ENCODE peak calls at places on chromosomes 16 and 17, in six cellular contexts. G is MM.1S; C is GM23248; P is iPS DF 6.9; S is upper lobe of right lung; M is CD4-positive, CD25-positive, alpha-beta regulatory T cell. H is an unnamed sample. For H3K36me3 and H3K27me3, the result is how much of the 10 kb centered on the place peaks cover.

GRCh38 chr17:18009609-18010420 is 29.2 kb downstream of the ATPAF2 start:
- DNase-seq in C (no peak), P (no peak), G (no peak), S (no peak), M (no peak), H (peak)

GRCh38 chr16:48999508-48999907 is 282.1 kb downstream of the CBLN1 start:
- DNase-seq in G (no peak), S (no peak), C (no peak), P (no peak), M (no peak), H (no peak)

GRCh38 chr17:45121055-45121454 is 11.3 kb downstream of the PLCD3 start:
- DNase-seq in C (no peak), P (no peak), G (no peak), S (no peak), M (no peak), H (no peak)

GRCh38 chr16:4538067-4538385 is 547 bp downstream of the CDIP1 start:
- DNase-seq in G (no peak), P (no peak), S (no peak), M (no peak), C (peak), H (no peak)

GRCh38 chr17:75315541-75316243 is 26.5 kb upstream of the SLC25A19 start:
- DNase-seq in M (no peak), S (no peak), C (peak), G (no peak), P (no peak), H (no peak)

GRCh38 chr17:45046536-45047125 is 4.8 kb downstream of the DCAKD start:
- DNase-seq in P (no peak), M (no peak), S (no peak), G (no peak), C (peak), H (no peak)

GRCh38 chr17:55285340-55286301 is 20.9 kb downstream of the HLF start:
- DNase-seq in C (peak), P (no peak), S (peak), G (no peak), M (no peak), H (peak)

GRCh38 chr16:87698241-87698640 is 67.5 kb downstream of the KLHDC4 start:
- DNase-seq in G (no peak), S (no peak), C (no peak), M (no peak), P (no peak), H (no peak)

GRCh38 chr16:75238132-75238852 is 13.1 kb downstream of the BCAR1 start:
- DNase-seq in G (no peak), M (no peak), C (peak), S (peak), P (no peak), H (peak)

GRCh38 chr16:57668630-57669475 is 747 bp downstream of the ADGRG3 start:
- DNase-seq in P (no peak), G (no peak), M (no peak), C (no peak), S (no peak), H (no peak)

GRCh38 chr17:33207231-33207630 is 85.9 kb downstream of the ASIC2 start:
- DNase-seq in M (no peak), C (no peak), P (no peak), G (no peak), S (no peak), H (no peak)

GRCh38 chr16:50056226-50056625 is 9.5 kb upstream of the HEATR3 start:
- DNase-seq in S (no peak), C (no peak), M (no peak), G (no peak), P (no peak), H (no peak)

GRCh38 chr17:76968707-76969597 is 100.7 kb downstream of the MGAT5B start:
- DNase-seq in C (no peak), P (peak), S (no peak), G (peak), M (peak), H (no peak)

GRCh38 chr17:15262291-15263205 is 2.6 kb downstream of the PMP22 start:
- DNase-seq in G (no peak), C (peak), S (peak), P (no peak), M (no peak), H (peak)

GRCh38 chr17:58585554-58585953 is 71.1 kb upstream of the MTMR4 start:
- DNase-seq in C (no peak), S (no peak), G (no peak), M (no peak), P (no peak), H (no peak)

GRCh38 chr16:81071816-81072215 is 5.2 kb downstream of the C16orf46 start:
- DNase-seq in P (no peak), G (no peak), C (no peak), M (no peak), S (no peak), H (no peak)

GRCh38 chr17:64015447-64015846 is 5.0 kb downstream of the ICAM2 start:
- DNase-seq in C (no peak), G (no peak), M (no peak), P (no peak), S (no peak), H (no peak)

GRCh38 chr17:60231234-60231633 is 81.5 kb downstream of the CA4 start:
- DNase-seq in G (peak), P (no peak), M (no peak), S (no peak), C (peak), H (no peak)

GRCh38 chr17:75500419-75501216 is 14.7 kb downstream of the CASKIN2 start:
- DNase-seq in P (no peak), M (no peak), C (no peak), G (no peak), S (no peak), H (no peak)

GRCh38 chr17:9273334-9274118 is 252.2 kb downstream of the NTN1 start:
- DNase-seq in M (no peak), C (peak), S (no peak), P (no peak), G (no peak), H (peak)

GRCh38 chr17:16398270-16399267 is 16.8 kb upstream of the TRPV2 start:
- DNase-seq in M (no peak), C (no peak), P (no peak), G (no peak), S (no peak), H (no peak)

GRCh38 chr17:50708050-50709000 is 611 bp upstream of the ANKRD40 start:
- DNase-seq in M (no peak), P (no peak), G (peak), S (no peak), C (peak), H (no peak)

GRCh38 chr16:15034266-15035162 is 21.4 kb downstream of the NTAN1 start:
- DNase-seq in G (no peak), P (no peak), S (peak), M (no peak), C (peak), H (peak)

GRCh38 chr17:40538019-40538935 is 27.0 kb downstream of the CCR7 start:
- DNase-seq in G (no peak), S (peak), P (no peak), C (peak), M (no peak), H (peak)

GRCh38 chr17:55735784-55736405 is 13.2 kb upstream of the TMEM100 start:
- DNase-seq in M (peak), P (no peak), S (no peak), G (peak), C (peak), H (peak)

GRCh38 chr17:47697948-47698711 is 4.2 kb downstream of the TBKBP1 start:
- DNase-seq in S (no peak), G (no peak), M (no peak), P (no peak), C (no peak), H (no peak)

GRCh38 chr17:46190763-46191162 is 2.5 kb downstream of the KANSL1 start:
- DNase-seq in M (no peak), S (no peak), C (peak), G (no peak), P (no peak), H (no peak)

GRCh38 chr17:13544292-13544691 is 57.4 kb downstream of the HS3ST3A1 start:
- DNase-seq in P (no peak), G (no peak), C (peak), M (no peak), S (peak), H (no peak)

GRCh38 chr16:70418274-70418992 is 20.5 kb downstream of the ST3GAL2 start:
- DNase-seq in M (no peak), C (no peak), P (no peak), G (no peak), S (no peak), H (no peak)

GRCh38 chr16:561957-562938 is 2.1 kb downstream of the PRR35 start:
- DNase-seq in S (no peak), G (no peak), C (no peak), P (no peak), M (no peak), H (no peak)

GRCh38 chr16:50653633-50654524 is 27.2 kb downstream of the SNX20 start:
- DNase-seq in C (no peak), P (no peak), S (no peak), M (no peak), G (no peak), H (no peak)

GRCh38 chr16:81175325-81175891 is 63.1 kb upstream of the BCO1 start:
- DNase-seq in S (no peak), M (no peak), G (no peak), C (peak), P (no peak), H (no peak)

GRCh38 chr17:77597421-77598240 is 360.9 kb upstream of the TNRC6C start:
- DNase-seq in S (peak), C (no peak), P (no peak), G (no peak), M (no peak), H (no peak)

GRCh38 chr16:60463986-60464385 is 1572.3 kb downstream of the CDH8 start:
- DNase-seq in G (no peak), M (no peak), C (no peak), P (no peak), S (no peak), H (no peak)

GRCh38 chr16:46971271-46971670 is 2.2 kb downstream of the DNAJA2 start:
- DNase-seq in G (no peak), P (no peak), C (no peak), S (no peak), M (no peak), H (no peak)

GRCh38 chr16:50040028-50040427 is 15.0 kb downstream of the CNEP1R1 start:
- DNase-seq in C (no peak), P (no peak), S (no peak), G (no peak), M (no peak), H (no peak)

GRCh38 chr17:1907818-1908698 is 78.3 kb downstream of the RPA1 start:
- DNase-seq in C (peak), G (no peak), S (no peak), P (no peak), M (peak), H (no peak)

GRCh38 chr17:72069744-72070143 is 51.1 kb upstream of the SOX9 start:
- DNase-seq in P (no peak), M (no peak), C (no peak), S (no peak), G (no peak), H (no peak)

GRCh38 chr16:50879873-50880695 is 138.2 kb downstream of the CYLD start:
- DNase-seq in C (peak), P (peak), M (no peak), S (no peak), G (no peak), H (no peak)

GRCh38 chr17:8144401-8145295 is 7.6 kb downstream of the PER1 start:
- DNase-seq in M (peak), C (no peak), G (no peak), P (no peak), S (peak), H (no peak)

GRCh38 chr17:8142158-8142886 is 9.9 kb downstream of the PER1 start:
- DNase-seq in S (no peak), P (no peak), G (no peak), C (no peak), M (peak), H (no peak)

GRCh38 chr17:8142887-8143580 is 9.2 kb downstream of the PER1 start:
- DNase-seq in P (no peak), M (peak), G (no peak), C (no peak), S (no peak), H (no peak)

GRCh38 chr17:8145811-8146210 is 6.4 kb downstream of the PER1 start:
- DNase-seq in C (no peak), P (no peak), M (peak), G (no peak), S (peak), H (no peak)

DNA sequence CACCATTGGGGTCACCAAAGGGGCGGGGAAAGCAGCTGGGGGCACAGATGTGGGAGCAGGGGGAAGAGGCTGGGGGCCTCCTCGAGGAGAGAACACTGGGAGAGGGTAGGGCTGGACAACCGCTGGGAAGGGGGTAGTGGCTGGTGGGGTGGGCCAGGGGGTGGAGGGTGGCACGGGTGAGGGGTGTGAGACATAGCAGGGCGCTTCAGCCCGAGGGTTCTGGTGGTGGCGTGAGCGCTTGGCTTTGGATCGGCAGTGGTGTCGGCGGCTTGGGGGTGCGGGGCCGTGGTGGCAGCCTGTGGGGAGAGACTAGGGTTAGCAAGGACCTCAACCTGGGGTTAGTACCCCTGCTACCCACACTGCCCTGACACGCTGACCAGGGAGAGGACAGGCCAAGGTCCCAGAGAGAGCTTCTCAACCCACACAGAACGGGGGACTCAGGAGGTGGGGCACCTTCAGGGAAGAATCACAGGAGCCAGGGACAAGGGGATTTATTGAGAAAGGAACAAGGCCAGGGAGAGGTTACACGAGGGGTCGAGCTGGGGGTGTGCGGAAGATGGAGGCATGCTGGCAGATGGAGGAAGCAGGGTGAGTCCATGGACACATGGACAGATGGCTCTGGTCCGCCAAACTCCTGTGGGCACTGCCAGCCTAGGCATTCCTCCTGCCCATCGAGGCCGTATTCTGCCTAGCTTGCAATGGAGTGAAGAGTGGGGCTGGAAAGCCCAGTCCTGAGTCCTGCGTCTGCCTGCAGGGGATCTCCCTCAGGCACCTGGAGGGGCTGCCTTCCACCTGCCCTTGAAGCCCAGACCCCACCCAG is 8.4 kb downstream of the PER1 start:
- DNase-seq in M (peak), G (no peak), P (no peak), S (peak), C (no peak), H (no peak)
- H3K36me3 ChIP-seq in M (half or more), G (under half), P (under half), S (half or more), C (under half), H (half or more)

GRCh38 chr16:73033271-73033998 is 14.5 kb downstream of the ZFHX3 start:
- DNase-seq in P (no peak), M (no peak), C (no peak), G (no peak), S (no peak), H (no peak)
- H3K27me3 ChIP-seq in P (half or more), M (under half), C (under half), G (under half), S (under half), H (under half)

DNA sequence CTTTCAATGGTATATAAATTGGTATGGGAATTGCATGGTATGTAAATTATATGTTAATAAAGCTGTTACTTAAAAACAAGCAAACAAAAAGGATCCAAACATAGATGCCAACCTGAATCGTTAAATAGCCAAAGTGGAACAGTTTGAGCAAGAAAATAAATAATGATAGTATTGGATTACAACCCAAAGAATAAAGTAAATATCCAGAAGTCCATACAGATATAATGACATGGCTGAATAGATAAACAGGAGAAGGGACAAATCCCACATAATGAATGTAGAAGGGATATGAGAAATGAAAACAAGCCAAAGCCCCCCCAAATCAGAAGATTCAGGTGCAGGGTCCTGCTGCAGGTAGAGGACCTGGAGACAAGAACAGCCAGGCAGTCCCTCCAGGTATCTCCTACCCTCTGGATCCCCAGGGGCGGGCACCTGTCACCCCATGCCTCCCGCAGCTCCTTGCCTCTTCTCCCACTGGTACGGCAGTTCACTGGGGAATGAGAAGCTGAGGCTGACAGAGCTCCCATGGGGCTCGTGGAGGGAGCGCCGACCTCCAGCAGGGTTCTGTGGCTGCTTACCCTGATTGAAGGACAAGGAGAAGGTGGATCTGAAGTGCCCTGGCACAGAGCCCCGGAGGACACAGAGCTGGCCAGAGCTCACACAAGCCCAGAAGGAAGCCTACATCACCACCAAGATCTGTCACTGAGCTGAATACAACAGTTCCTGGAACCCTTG is 9.9 kb upstream of the LCAT start:
- DNase-seq in M (no peak), S (no peak), P (no peak), G (no peak), C (no peak), H (no peak)
- H3K36me3 ChIP-seq in M (under half), S (half or more), P (under half), G (under half), C (under half), H (under half)

GRCh38 chr17:48725294-48726064 is 2.5 kb downstream of the PRAC2 start:
- DNase-seq in S (no peak), P (no peak), C (no peak), M (no peak), G (no peak), H (no peak)

GRCh38 chr17:48726182-48726915 is 2.2 kb downstream of the HOXB13 start:
- DNase-seq in C (no peak), G (no peak), M (no peak), P (no peak), S (no peak), H (no peak)

GRCh38 chr17:48724241-48725004 is 1.4 kb downstream of the PRAC2 start:
- DNase-seq in C (peak), S (peak), P (no peak), M (peak), G (peak), H (peak)

GRCh38 chr17:48723555-48724239 is 712 bp downstream of the PRAC2 start:
- DNase-seq in M (no peak), C (no peak), P (no peak), G (peak), S (no peak), H (no peak)

DNA sequence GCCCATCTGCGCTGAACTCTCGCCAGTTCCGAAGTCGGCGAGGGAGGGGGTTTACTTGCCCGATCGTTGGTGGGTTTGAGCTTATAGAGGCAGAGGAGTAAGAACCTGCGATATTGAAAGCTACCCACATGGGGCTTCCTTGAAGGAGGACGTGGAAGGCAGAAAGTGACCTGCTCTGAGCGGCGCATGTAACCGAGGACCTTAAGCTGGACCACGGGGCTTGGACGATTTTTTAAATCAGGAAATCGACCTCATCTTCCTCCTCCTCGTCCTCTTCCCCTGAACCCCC is 2.0 kb downstream of the PRAC2 start:
- DNase-seq in C (peak), P (no peak), S (no peak), M (no peak), G (no peak), H (no peak)
- H3K27me3 ChIP-seq in C (half or more), P (half or more), S (half or more), M (half or more), G (half or more), H (half or more)

GRCh38 chr16:1781254-1781653 is 1.1 kb downstream of the SPSB3 start:
- DNase-seq in G (no peak), P (no peak), C (no peak), S (no peak), M (no peak), H (peak)
- H3K36me3 ChIP-seq in G (under half), P (under half), C (under half), S (under half), M (under half), H (under half)

GRCh38 chr16:86292942-86293341 is 217.4 kb upstream of the FOXF1 start:
- DNase-seq in M (no peak), C (no peak), G (no peak), P (no peak), S (no peak), H (no peak)

GRCh38 chr16:86289304-86289703 is 221.0 kb upstream of the FOXF1 start:
- DNase-seq in S (no peak), C (no peak), P (no peak), M (no peak), G (no peak), H (no peak)

GRCh38 chr16:86292171-86292775 is 218.1 kb upstream of the FOXF1 start:
- DNase-seq in S (no peak), M (no peak), G (no peak), P (no peak), C (no peak), H (no peak)

GRCh38 chr16:86289907-86290306 is 220.4 kb upstream of the FOXF1 start:
- DNase-seq in C (no peak), M (no peak), G (no peak), S (no peak), P (no peak), H (no peak)

GRCh38 chr16:86291491-86291890 is 218.8 kb upstream of the FOXF1 start:
- DNase-seq in S (no peak), C (no peak), G (no peak), M (no peak), P (no peak), H (no peak)
- H3K27me3 ChIP-seq in S (under half), C (half or more), G (half or more), M (under half), P (under half), H (under half)

GRCh38 chr16:88836791-88837190 is 20.0 kb downstream of the GALNS start:
- DNase-seq in G (no peak), C (no peak), M (no peak), S (no peak), P (no peak), H (no peak)
- H3K36me3 ChIP-seq in G (under half), C (under half), M (under half), S (under half), P (under half), H (under half)

DNA sequence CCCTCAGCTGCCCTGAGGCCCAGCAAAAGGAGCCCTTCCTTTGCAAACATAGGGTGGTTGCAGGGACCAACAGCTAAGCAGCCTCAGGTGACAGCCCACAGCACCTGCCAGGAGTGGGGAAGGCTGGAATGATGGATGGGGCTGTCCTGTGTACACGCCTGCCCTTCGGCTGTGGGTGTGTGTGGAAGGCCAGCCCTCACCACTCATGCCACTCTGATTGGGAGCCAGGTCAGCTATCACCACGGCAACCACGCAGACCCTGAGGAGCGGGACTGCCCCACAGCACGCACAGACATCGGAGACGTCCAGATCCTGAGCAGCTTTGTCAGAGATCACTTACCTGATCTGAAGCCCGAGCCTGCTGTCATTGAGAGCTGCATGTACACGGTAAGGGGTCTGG is 11.9 kb downstream of the PIPOX start:
- DNase-seq in C (no peak), G (no peak), S (no peak), P (no peak), M (no peak), H (no peak)
- H3K27me3 ChIP-seq in C (under half), G (under half), S (under half), P (under half), M (under half), H (under half)